ENCODE peak calls at places on chromosomes 16 and 17, in five cellular contexts. R, Z, D, A and N are unnamed samples.

GRCh38 chr17:35889241-35889640 is 9.1 kb upstream of the CCL5 start:
- DNase-seq in A (no peak), R (no peak), Z (no peak), D (no peak), N (no peak)

GRCh38 chr16:28933176-28933575 is 1.4 kb downstream of the CD19 start:
- DNase-seq in R (no peak), A (no peak), Z (no peak), D (no peak), N (no peak)

GRCh38 chr16:3842994-3843393 is 37.5 kb downstream of the CREBBP start:
- DNase-seq in D (no peak), A (no peak), Z (no peak), R (no peak), N (no peak)

GRCh38 chr17:40528692-40529417 is 27.4 kb upstream of the TNS4 start:
- DNase-seq in Z (peak; percentile 34), D (no peak), A (no peak), R (no peak), N (no peak)

GRCh38 chr16:66758086-66758485 is 6.7 kb upstream of the DYNC1LI2 start:
- DNase-seq in R (no peak), A (no peak), D (no peak), Z (no peak), N (no peak)

GRCh38 chr16:15907863-15908478 is 19.6 kb upstream of the CEP20 start:
- DNase-seq in Z (no peak), R (peak; percentile 38), A (no peak), D (no peak), N (peak; percentile 55)

GRCh38 chr17:21302711-21303425 is 18.4 kb downstream of the MAP2K3 start:
- DNase-seq in A (no peak), R (no peak), D (no peak), Z (peak; percentile 61), N (no peak)

GRCh38 chr16:27924411-27925118 is 138.9 kb downstream of the GSG1L start:
- DNase-seq in A (no peak), R (no peak), Z (no peak), D (no peak), N (no peak)

GRCh38 chr16:27177031-27177774 is 26.1 kb upstream of the KDM8 start:
- DNase-seq in D (no peak), A (no peak), Z (no peak), R (no peak), N (no peak)

GRCh38 chr17:73622381-73622780 is 21.9 kb downstream of the SDK2 start:
- DNase-seq in Z (no peak), R (no peak), A (no peak), D (no peak), N (no peak)

GRCh38 chr17:2171725-2172446 is 117.0 kb downstream of the HIC1 start:
- DNase-seq in Z (peak; percentile 86), D (peak; percentile 77), R (no peak), A (peak; percentile 22), N (no peak)

GRCh38 chr16:68444058-68444657 is 4.2 kb downstream of the SMPD3 start:
- DNase-seq in R (peak; percentile 41), A (no peak), D (no peak), Z (no peak), N (peak; percentile 68)

GRCh38 chr16:24775455-24775854 is 46.0 kb downstream of the TNRC6A start:
- DNase-seq in Z (no peak), A (no peak), R (no peak), D (no peak), N (no peak)

GRCh38 chr16:31713945-31714898 is 159.4 kb upstream of the ZNF267 start:
- DNase-seq in Z (no peak), R (no peak), A (no peak), D (no peak), N (no peak)